ENCODE peak calls at places on chromosomes 4 and X, in five cellular contexts. R, C, X, B and D are unnamed samples.

GRCh38 chrX:109773374-109773773 is 40.3 kb upstream of the ACSL4 start:
- DNase-seq in R (no peak), C (no peak), X (no peak), B (no peak), D (no peak)

GRCh38 chr4:1191621-1192020 is 19.2 kb upstream of the SPON2 start:
- DNase-seq in R (no peak), C (no peak), X (no peak), B (no peak), D (no peak)

GRCh38 chr4:14428125-14428524 is 574.2 kb upstream of the CPEB2 start:
- DNase-seq in R (no peak), C (no peak), X (no peak), B (no peak), D (no peak)

GRCh38 chr4:124060261-124060918 is 652.1 kb downstream of the ANKRD50 start:
- DNase-seq in R (peak; percentile 54), C (no peak), X (peak; percentile 51), B (no peak), D (peak; percentile 22)

GRCh38 chr4:138953962-138954371 is 61.6 kb upstream of the NOCT start:
- DNase-seq in R (peak; percentile 76), C (no peak), X (no peak), B (no peak), D (peak; percentile 21)

GRCh38 chr4:40204507-40205258 is 7.9 kb downstream of the RHOH start:
- DNase-seq in R (no peak), C (no peak), X (no peak), B (no peak), D (no peak)

GRCh38 chrX:65723706-65724105 is 56.3 kb downstream of the MSN start:
- DNase-seq in R (no peak), C (no peak), X (no peak), B (peak; percentile 43), D (no peak)

GRCh38 chr4:3529363-3529762 is 2.9 kb downstream of the LRPAP1 start:
- DNase-seq in R (no peak), C (no peak), X (peak; percentile 76), B (no peak), D (no peak)

GRCh38 chr4:7610062-7610670 is 175.4 kb upstream of the PSAPL1 start:
- DNase-seq in R (no peak), C (no peak), X (no peak), B (no peak), D (no peak)

GRCh38 chr4:3251691-3252479 is 2.9 kb downstream of the MSANTD1 start:
- DNase-seq in R (no peak), C (no peak), X (peak; percentile 6), B (no peak), D (no peak)

GRCh38 chr4:113317523-113317922 is 268.1 kb downstream of the ANK2 start:
- DNase-seq in R (no peak), C (no peak), X (no peak), B (no peak), D (no peak)

GRCh38 chr4:1727117-1728031 is 6.1 kb downstream of the TACC3 start:
- DNase-seq in R (peak; percentile 98), C (no peak), X (peak; percentile 84), B (no peak), D (no peak)

GRCh38 chrX:70030242-70030823 is 19.4 kb downstream of the AWAT2 start:
- DNase-seq in R (peak; percentile 51), C (peak; percentile 77), X (peak; percentile 40), B (peak; percentile 53), D (peak; percentile 20)

GRCh38 chr4:140098481-140099132 is 55.4 kb downstream of the MAML3 start:
- DNase-seq in R (peak; percentile 73), C (no peak), X (peak; percentile 35), B (no peak), D (peak; percentile 61)

GRCh38 chr4:7540654-7541413 is 106.1 kb upstream of the PSAPL1 start:
- DNase-seq in R (peak; percentile 17), C (no peak), X (no peak), B (no peak), D (no peak)

GRCh38 chr4:151567056-151567455 is 158.1 kb downstream of the FHIP1A start:
- DNase-seq in R (no peak), C (peak; percentile 22), X (no peak), B (no peak), D (no peak)

GRCh38 chrX:30892591-30892990 is 3.5 kb upstream of the TAB3 start:
- DNase-seq in R (no peak), C (no peak), X (no peak), B (no peak), D (no peak)